ENCODE peak calls at places on chromosomes 3 and 15, in four cellular contexts. Y is HepG2, J is K562, A is GM12878. C is an unnamed sample.

GRCh38 chr3:186366206-186366605 is 4.2 kb upstream of the DGKG start:
- DNase-seq in J (no peak), Y (no peak), A (no peak), C (no peak)

GRCh38 chr3:192553707-192554106 is 173.6 kb downstream of the FGF12 start:
- DNase-seq in J (no peak), A (no peak), Y (no peak), C (no peak)

GRCh38 chr15:45026646-45027045 is 3.7 kb downstream of the SORD start:
- DNase-seq in Y (no peak), J (no peak), A (no peak), C (no peak)

GRCh38 chr3:139578783-139579182 is 39.2 kb upstream of the RBP1 start:
- DNase-seq in Y (no peak), A (no peak), J (no peak), C (no peak)

GRCh38 chr3:133575121-133575520 is 1.6 kb downstream of the CDV3 start:
- DNase-seq in Y (no peak), A (peak), J (no peak), C (no peak)

GRCh38 chr15:68418611-68419161 is 13.3 kb downstream of the ITGA11 start:
- DNase-seq in A (no peak), Y (no peak), J (no peak), C (no peak)

GRCh38 chr3:159273608-159274007 is 471.8 kb downstream of the MFSD1 start:
- DNase-seq in J (no peak), A (no peak), Y (peak), C (no peak)

GRCh38 chr3:49813497-49814174 is at the start of gene UBA7:
- DNase-seq in A (no peak), Y (peak), J (no peak), C (no peak)

GRCh38 chr15:95584088-95584487 is 746.4 kb upstream of the NR2F2 start:
- DNase-seq in A (no peak), J (no peak), Y (no peak), C (no peak)

GRCh38 chr15:68821898-68822380 is 1.2 kb upstream of the ANP32A start:
- DNase-seq in Y (peak), J (no peak), A (no peak), C (no peak)

GRCh38 chr3:157460253-157460652 is 23.6 kb downstream of the PTX3 start:
- DNase-seq in J (no peak), Y (no peak), A (no peak), C (no peak)

GRCh38 chr15:71784719-71785118 is 25.6 kb upstream of the NR2E3 start:
- DNase-seq in A (no peak), Y (no peak), J (peak), C (no peak)

GRCh38 chr3:78507196-78507984 is 1260.4 kb downstream of the ROBO1 start:
- DNase-seq in Y (peak), A (no peak), J (no peak), C (no peak)

GRCh38 chr3:167008765-167009164 is 371.3 kb downstream of the ZBBX start:
- DNase-seq in A (no peak), J (no peak), Y (no peak), C (no peak)

GRCh38 chr3:147493666-147494065 is 84.5 kb downstream of the ZIC1 start:
- DNase-seq in Y (no peak), J (no peak), A (no peak), C (peak)

GRCh38 chr3:74613566-74613965 is 893 bp downstream of the CNTN3 start:
- DNase-seq in J (no peak), A (no peak), Y (no peak), C (no peak)

GRCh38 chr15:45399381-45400212 is 21.3 kb upstream of the GATM start:
- DNase-seq in A (no peak), Y (peak), J (no peak), C (peak)

GRCh38 chr3:164458986-164459385 is 619.3 kb downstream of the SI start:
- DNase-seq in A (no peak), Y (no peak), J (no peak), C (no peak)

GRCh38 chr3:60953406-60953805 is 297.8 kb downstream of the FHIT start:
- DNase-seq in J (no peak), A (no peak), Y (no peak), C (no peak)

GRCh38 chr15:41992803-41993190 is 20.4 kb upstream of the EHD4 start:
- DNase-seq in A (no peak), J (no peak), Y (no peak), C (no peak)

GRCh38 chr15:42921049-42921731 is 612 bp upstream of the TTBK2 start:
- DNase-seq in A (no peak), Y (no peak), J (no peak), C (no peak)

GRCh38 chr3:60316121-60316783 is 935.0 kb downstream of the FHIT start:
- DNase-seq in Y (no peak), J (no peak), A (no peak), C (no peak)

GRCh38 chr3:182117583-182117982 is 405.9 kb downstream of the SOX2 start:
- DNase-seq in Y (no peak), A (no peak), J (no peak), C (no peak)

GRCh38 chr15:63372018-63372705 is 9.5 kb downstream of the CA12 start:
- DNase-seq in A (no peak), Y (no peak), J (peak), C (peak)

GRCh38 chr3:57017481-57017880 is 43.0 kb upstream of the SPATA12 start:
- DNase-seq in Y (peak), A (no peak), J (no peak), C (peak)

GRCh38 chr3:54621181-54621580 is 306.7 kb downstream of the LRTM1 start:
- DNase-seq in J (no peak), A (no peak), Y (no peak), C (no peak)

GRCh38 chr15:77032647-77033416 is 37.9 kb downstream of the PSTPIP1 start:
- DNase-seq in J (no peak), A (no peak), Y (no peak), C (no peak)

GRCh38 chr3:69948246-69948862 is 51.2 kb upstream of the SAMMSON start:
- DNase-seq in A (no peak), J (peak), Y (peak), C (peak)

GRCh38 chr3:150117076-150117475 is 146.4 kb upstream of the PFN2 start:
- DNase-seq in Y (no peak), J (no peak), A (no peak), C (no peak)

GRCh38 chr3:28951773-28952556 is 328.9 kb upstream of the RBMS3 start:
- DNase-seq in Y (no peak), A (no peak), J (no peak), C (no peak)

GRCh38 chr15:70196314-70197291 is 98.9 kb upstream of the TLE3 start:
- DNase-seq in A (peak), J (no peak), Y (peak), C (no peak)

GRCh38 chr3:10577521-10577920 is 72.1 kb upstream of the ATP2B2 start:
- DNase-seq in J (no peak), A (no peak), Y (no peak), C (no peak)

GRCh38 chr3:149277338-149277813 is 55.7 kb upstream of the CP start:
- DNase-seq in J (no peak), A (peak), Y (peak), C (no peak)

GRCh38 chr15:27993544-27993943 is 105.6 kb downstream of the OCA2 start:
- DNase-seq in J (no peak), Y (no peak), A (no peak), C (no peak)

GRCh38 chr3:197309528-197310361 is 11.3 kb upstream of the DLG1 start:
- DNase-seq in Y (no peak), J (no peak), A (no peak), C (peak)

GRCh38 chr15:37133619-37134018 is 33.3 kb upstream of the MEIS2 start:
- DNase-seq in A (no peak), Y (no peak), J (no peak), C (no peak)

GRCh38 chr3:51371943-51372557 is 13.0 kb upstream of the MANF start:
- DNase-seq in A (no peak), Y (peak), J (peak), C (peak)

GRCh38 chr3:184042617-184043016 is 10.2 kb upstream of the HTR3C start:
- DNase-seq in J (no peak), A (no peak), Y (no peak), C (no peak)

GRCh38 chr3:178406206-178406605 is 130.0 kb upstream of the KCNMB2 start:
- DNase-seq in A (no peak), Y (no peak), J (no peak), C (no peak)

GRCh38 chr3:178404966-178405365 is 131.3 kb upstream of the KCNMB2 start:
- DNase-seq in J (no peak), Y (no peak), A (no peak), C (no peak)

GRCh38 chr3:178405456-178405970 is 130.7 kb upstream of the KCNMB2 start:
- DNase-seq in Y (no peak), J (no peak), A (no peak), C (no peak)
- TF ChIP-seq SP1 in Y (no peak), J (no peak), A (no peak), C (no peak)

DNA sequence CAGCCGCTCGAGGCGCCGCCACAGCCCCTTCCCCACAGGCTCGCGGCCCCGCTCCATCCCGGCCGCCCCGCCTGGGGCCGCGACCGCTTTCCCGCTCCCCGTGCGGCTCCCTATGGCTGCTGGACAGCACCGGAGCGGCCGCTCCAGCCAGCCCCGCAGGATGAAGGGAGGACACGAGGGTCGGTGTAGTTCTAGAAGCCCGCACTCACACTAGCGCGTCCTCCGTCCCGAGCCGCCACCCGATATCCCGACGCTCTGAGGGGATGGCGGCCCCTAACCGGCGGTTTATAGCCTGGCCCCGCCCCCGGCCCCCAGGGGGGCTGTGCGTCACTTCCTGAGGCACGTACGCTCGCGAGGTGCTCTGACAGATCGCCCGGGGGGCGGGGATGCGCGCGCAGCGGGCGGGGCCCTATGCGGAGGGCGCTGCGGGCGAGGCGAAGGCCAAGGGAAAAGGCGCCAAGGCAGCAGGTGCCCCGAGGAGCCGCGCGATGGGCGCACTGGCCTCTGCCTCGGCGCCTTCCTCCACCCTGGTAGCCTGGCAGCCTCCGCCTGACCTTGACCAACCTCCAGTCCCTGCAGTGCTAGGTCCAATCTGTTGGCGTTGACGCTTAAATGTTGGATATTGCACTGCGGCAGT is at the start of gene TFRC:
- DNase-seq in J (peak), A (peak), Y (peak), C (peak)
- TF ChIP-seq REST in J (peak), A (peak), Y (no peak), C (no peak)

DNA sequence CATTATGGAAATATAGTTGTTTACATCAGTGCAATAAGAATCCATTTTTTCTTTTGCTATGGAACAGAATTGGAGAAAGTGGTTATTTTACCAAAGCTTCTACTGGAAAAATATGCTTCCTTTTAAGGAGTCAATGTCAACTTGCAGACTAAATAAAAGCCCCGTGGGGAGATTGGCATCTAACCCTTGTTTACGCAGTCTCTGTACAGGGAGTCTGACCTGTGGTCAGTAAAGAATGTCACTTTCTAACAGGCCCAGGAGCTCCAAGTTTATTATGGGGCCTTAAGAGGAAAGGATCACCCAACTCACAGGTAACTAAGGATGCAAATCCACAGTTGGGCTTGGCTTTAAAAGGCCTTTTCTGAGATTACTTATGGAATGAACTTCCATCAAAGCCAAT is 1751.2 kb downstream of the SI start:
- DNase-seq in A (no peak), J (no peak), Y (no peak), C (no peak)
- TF ChIP-seq SP1 in A (no peak), J (no peak), Y (no peak), C (no peak)

GRCh38 chr3:22439626-22440025 is 688.6 kb upstream of the ZNF385D start:
- DNase-seq in J (no peak), A (no peak), Y (no peak), C (no peak)

GRCh38 chr3:22443834-22444233 is 692.8 kb upstream of the ZNF385D start:
- DNase-seq in J (no peak), A (no peak), Y (no peak), C (no peak)
- TF ChIP-seq REST in J (no peak), A (no peak), Y (no peak), C (no peak)

GRCh38 chr3:130712718-130713423 is 33.8 kb downstream of the PIK3R4 start:
- DNase-seq in A (no peak), J (no peak), Y (no peak), C (no peak)
- TF ChIP-seq SP1 in A (no peak), J (no peak), Y (no peak), C (no peak)

DNA sequence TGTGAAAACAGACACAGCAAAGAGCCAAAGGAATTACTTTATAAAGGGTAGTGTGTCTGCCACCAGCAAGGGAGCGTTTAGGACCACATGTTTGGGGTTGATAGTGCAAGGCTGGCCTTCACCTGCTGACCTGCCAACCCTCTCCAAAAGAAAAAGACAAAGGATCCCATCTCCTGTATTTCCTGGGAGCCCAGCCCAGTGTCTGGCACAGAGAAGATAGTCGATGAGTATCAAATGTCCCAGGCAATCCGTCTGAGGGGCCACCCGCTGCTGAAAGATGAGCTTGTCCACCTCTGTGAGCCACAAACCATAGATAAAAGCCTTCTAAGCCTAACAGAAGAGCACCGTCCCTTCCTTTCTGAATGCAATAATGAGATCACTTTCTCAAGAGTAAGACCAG is 154.8 kb upstream of the CTNNB1 start:
- DNase-seq in Y (no peak), A (no peak), J (peak), C (no peak)
- TF ChIP-seq REST in Y (no peak), A (no peak), J (no peak), C (no peak)

GRCh38 chr15:61659571-61660190 is 400.6 kb downstream of the VPS13C start:
- DNase-seq in Y (no peak), A (no peak), J (no peak), C (no peak)
- TF ChIP-seq SP1 in Y (no peak), A (no peak), J (no peak), C (no peak)

C was measured in HCT116.